ENCODE peak calls at places on chromosomes 7 and 10, in five cellular contexts. Q is HCT116, K is body of pancreas, R is stomach, E is Peyer's patch. O is an unnamed sample.

GRCh38 chr7:17680943-17681351 is 259.3 kb downstream of the SNX13 start:
- DNase-seq in Q (peak; percentile 12), E (no peak), K (no peak), R (no peak), O (no peak)

GRCh38 chr10:128631801-128632241 is 505.6 kb upstream of the MKI67 start:
- DNase-seq in K (no peak), R (no peak), E (no peak), Q (peak; percentile 35), O (no peak)

GRCh38 chr10:78348416-78349164 is 314.9 kb downstream of the RPS24 start:
- DNase-seq in E (peak; percentile 3), Q (no peak), R (peak; percentile 14), K (no peak), O (no peak)

GRCh38 chr7:30796105-30796869 is 25.1 kb downstream of the MINDY4 start:
- DNase-seq in K (no peak), Q (no peak), E (no peak), R (no peak), O (no peak)

GRCh38 chr10:12180221-12180974 is 15.3 kb downstream of the NUDT5 start:
- DNase-seq in E (no peak), Q (no peak), K (no peak), R (no peak), O (no peak)

GRCh38 chr7:101410743-101411476 is 48.2 kb downstream of the COL26A1 start:
- DNase-seq in K (peak; percentile 50), R (peak; percentile 41), E (peak; percentile 55), Q (peak; percentile 27), O (peak; percentile 49)

GRCh38 chr10:119457966-119458766 is 84.4 kb downstream of the RGS10 start:
- DNase-seq in Q (no peak), E (no peak), R (no peak), K (no peak), O (no peak)

GRCh38 chr7:57071-57470 is 135.3 kb upstream of the FAM20C start:
- DNase-seq in Q (no peak), K (peak; percentile 8), R (no peak), E (peak; percentile 27), O (no peak)

GRCh38 chr7:11486271-11486670 is 345.7 kb downstream of the THSD7A start:
- DNase-seq in R (no peak), E (no peak), Q (no peak), K (no peak), O (no peak)

GRCh38 chr7:77866791-77867190 is 68.2 kb downstream of the PHTF2 start:
- DNase-seq in R (no peak), Q (no peak), K (no peak), E (no peak), O (no peak)

GRCh38 chr10:61822096-61822495 is 79.4 kb upstream of the ARID5B start:
- DNase-seq in R (no peak), Q (no peak), E (no peak), K (no peak), O (no peak)

GRCh38 chr10:61821153-61821552 is 80.3 kb upstream of the ARID5B start:
- DNase-seq in Q (no peak), E (no peak), R (no peak), K (no peak), O (no peak)

GRCh38 chr10:61815505-61815904 is 86.0 kb upstream of the ARID5B start:
- DNase-seq in E (no peak), R (no peak), Q (no peak), K (no peak), O (no peak)

GRCh38 chr10:61822781-61823230 is 78.7 kb upstream of the ARID5B start:
- DNase-seq in E (no peak), K (no peak), R (no peak), Q (no peak), O (no peak)

GRCh38 chr10:61819208-61819607 is 82.3 kb upstream of the ARID5B start:
- DNase-seq in Q (no peak), K (no peak), R (no peak), E (no peak), O (no peak)
- TF ChIP-seq CTCF in Q (peak; percentile 35), K (no peak), R (no peak), E (no peak), O (no peak)

DNA sequence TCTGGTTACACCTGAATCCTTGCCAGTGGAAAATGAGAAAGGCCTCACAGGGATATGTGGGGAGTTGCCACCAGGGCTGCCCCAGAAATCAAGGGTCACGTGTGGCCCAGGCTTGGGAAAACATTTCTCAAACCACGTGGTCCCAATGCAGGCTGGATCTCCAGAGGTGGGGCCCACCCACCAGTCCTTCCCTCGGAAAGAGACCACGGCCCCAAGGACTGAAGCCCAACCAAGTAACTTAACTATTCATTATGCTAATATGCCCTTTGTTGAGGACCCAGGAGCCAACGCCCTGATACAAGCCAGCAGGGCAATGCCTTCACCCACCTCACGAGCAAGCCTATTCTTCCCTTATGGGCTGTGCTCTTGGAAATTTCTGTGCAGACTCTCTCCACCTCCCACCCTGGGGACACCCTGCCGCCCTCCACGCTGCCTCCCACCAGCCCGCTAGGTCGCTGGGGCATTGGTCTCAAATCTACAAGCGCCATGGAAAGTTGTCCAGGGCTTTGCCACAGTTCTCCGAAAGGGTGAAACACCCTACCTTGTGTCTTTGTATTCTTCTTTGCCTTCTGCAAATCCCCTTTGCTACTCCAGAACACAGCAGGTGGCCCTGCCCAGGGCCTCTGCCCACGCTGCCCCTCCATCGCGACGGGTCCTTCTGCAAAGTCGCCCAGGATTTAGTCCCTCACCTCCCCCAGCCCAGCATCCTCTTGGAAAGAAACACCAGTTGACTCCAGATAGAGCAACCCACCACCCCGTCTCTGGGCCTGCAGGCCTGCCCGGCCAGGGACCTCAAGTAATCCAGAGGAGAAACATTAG is 8.8 kb downstream of the TNS3 start:
- DNase-seq in E (no peak), R (peak; percentile 49), Q (no peak), K (peak; percentile 57), O (no peak)
- H3K4me1 ChIP-seq in E (peaks cover 25% of the 10 kb centered on the region), R (peaks cover 78% of the 10 kb centered on the region), Q (peaks cover 54% of the 10 kb centered on the region), K (peaks cover 100% of the 10 kb centered on the region), O (peaks cover 70% of the 10 kb centered on the region)

GRCh38 chr7:42945821-42946615 is 13.8 kb downstream of the MRPL32 start:
- DNase-seq in E (no peak), Q (no peak), R (no peak), K (no peak), O (no peak)
- TF ChIP-seq POLR2A in E (no peak), Q (no peak), R (no peak), K (no peak), O (no peak)

GRCh38 chr10:131140606-131141005 is 170.9 kb downstream of the TCERG1L start:
- DNase-seq in Q (no peak), K (no peak), R (no peak), E (no peak), O (no peak)

GRCh38 chr10:131141207-131141606 is 170.3 kb downstream of the TCERG1L start:
- DNase-seq in K (no peak), Q (no peak), E (no peak), R (no peak), O (no peak)

GRCh38 chr10:131143425-131144165 is 167.9 kb downstream of the TCERG1L start:
- DNase-seq in E (no peak), R (no peak), K (no peak), Q (no peak), O (no peak)

GRCh38 chr10:131141645-131142445 is 169.7 kb downstream of the TCERG1L start:
- DNase-seq in E (no peak), K (no peak), R (no peak), Q (no peak), O (no peak)

GRCh38 chr10:131142446-131143380 is 168.8 kb downstream of the TCERG1L start:
- DNase-seq in R (no peak), Q (no peak), E (no peak), K (no peak), O (no peak)
- TF ChIP-seq CTCF in R (no peak), Q (no peak), E (no peak), K (no peak), O (no peak)

GRCh38 chr7:97004237-97004930 is 969 bp upstream of the DLX6 start:
- DNase-seq in R (no peak), K (no peak), Q (no peak), E (no peak), O (no peak)
- H3K4me1 ChIP-seq in R (peaks cover 26% of the 10 kb centered on the region), K (peaks cover 17% of the 10 kb centered on the region), Q (no peaks in the 10 kb centered on the region), E (no peaks in the 10 kb centered on the region), O (peaks cover 11% of the 10 kb centered on the region)